ENCODE peak calls at places on chromosomes 6 and 20, in four cellular contexts. P is brain microvascular endothelial cell, J is GM12864, Q is AG09309. R is an unnamed sample.

GRCh38 chr6:45423901-45424627 is 46.3 kb upstream of the SUPT3H start:
- DNase-seq in P (no peak), J (no peak), Q (no peak), R (no peak)

GRCh38 chr6:157667211-157668033 is 155.6 kb upstream of the SNX9 start:
- DNase-seq in P (peak), J (peak), Q (peak), R (peak)

GRCh38 chr6:156395276-156395675 is 381.9 kb upstream of the ARID1B start:
- DNase-seq in P (no peak), J (peak), Q (no peak), R (no peak)

GRCh38 chr20:325043-325888 is at the start of gene SOX12:
- DNase-seq in P (peak), J (peak), Q (no peak), R (peak)

GRCh38 chr6:168370310-168370991 is 50.9 kb upstream of the DACT2 start:
- DNase-seq in P (no peak), J (no peak), Q (no peak), R (peak)

GRCh38 chr6:151313060-151313459 is 73.3 kb downstream of the AKAP12 start:
- DNase-seq in P (no peak), J (no peak), Q (no peak), R (no peak)

GRCh38 chr20:50221501-50222323 is 31.1 kb downstream of the CEBPB start:
- DNase-seq in P (no peak), J (no peak), Q (peak), R (peak)

GRCh38 chr6:87784690-87785089 is 82.7 kb upstream of the AKIRIN2 start:
- DNase-seq in P (no peak), J (no peak), Q (no peak), R (no peak)

GRCh38 chr6:170265655-170266054 is 25.2 kb downstream of the DLL1 start:
- DNase-seq in P (no peak), J (no peak), Q (no peak), R (no peak)

GRCh38 chr6:40779399-40779798 is 192.2 kb upstream of the LRFN2 start:
- DNase-seq in P (peak), J (no peak), Q (peak), R (peak)

GRCh38 chr20:47985092-47985850 is 200.0 kb upstream of the SULF2 start:
- DNase-seq in P (no peak), J (no peak), Q (no peak), R (peak)

GRCh38 chr6:99614430-99615161 is 8.0 kb downstream of the PRDM13 start:
- DNase-seq in P (no peak), J (no peak), Q (no peak), R (peak)

GRCh38 chr6:6737666-6738065 is 149.1 kb downstream of the LY86 start:
- DNase-seq in P (no peak), J (no peak), Q (no peak), R (no peak)

GRCh38 chr6:92496527-92496926 is 922.8 kb downstream of the EPHA7 start:
- DNase-seq in P (no peak), J (no peak), Q (no peak), R (no peak)

GRCh38 chr6:89368107-89368506 is 15.6 kb upstream of the UBE2J1 start:
- DNase-seq in P (peak), J (no peak), Q (no peak), R (peak)

GRCh38 chr6:84074988-84075781 is 41.6 kb downstream of the MRAP2 start:
- DNase-seq in P (peak), J (no peak), Q (no peak), R (peak)

GRCh38 chr6:52994789-52995078 is 350 bp downstream of the GSTA4 start:
- DNase-seq in P (no peak), J (no peak), Q (no peak), R (peak)

GRCh38 chr20:41048475-41049242 is 20.0 kb downstream of the TOP1 start:
- DNase-seq in P (no peak), J (no peak), Q (no peak), R (no peak)
- H3K4me3 ChIP-seq in P (no peak), J (peak), Q (no peak), R (peak)

GRCh38 chr6:28353356-28353755 is 3.6 kb downstream of the ZKSCAN3 start:
- DNase-seq in P (no peak), J (no peak), Q (no peak), R (no peak)

GRCh38 chr6:28351493-28351925 is 1.8 kb downstream of the ZKSCAN3 start:
- DNase-seq in P (no peak), J (no peak), Q (no peak), R (no peak)

GRCh38 chr6:28349344-28349891 is 329 bp upstream of the ZKSCAN3 start:
- DNase-seq in P (no peak), J (no peak), Q (no peak), R (no peak)

GRCh38 chr6:28349892-28350737 is at the start of gene ZKSCAN3:
- DNase-seq in P (peak), J (peak), Q (no peak), R (peak)

DNA sequence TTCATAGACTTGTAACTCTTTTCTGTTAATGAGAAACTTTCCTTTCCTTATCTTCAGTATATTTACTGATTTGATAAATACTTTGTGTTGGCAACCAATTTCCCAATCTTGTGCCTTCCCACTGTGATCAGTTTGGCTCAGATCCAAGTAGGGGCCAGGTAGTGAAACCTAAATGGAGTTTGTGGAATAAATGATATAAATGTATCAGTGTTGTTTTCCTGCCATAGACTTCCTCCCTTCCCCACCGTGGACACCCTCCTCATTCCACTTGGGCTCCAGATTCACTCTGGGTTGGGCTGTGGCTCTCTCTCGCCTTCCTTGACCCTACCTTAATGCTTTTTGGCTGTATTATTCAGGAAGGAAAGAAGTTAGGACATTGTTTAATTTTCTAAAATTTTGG is 1.3 kb downstream of the ZKSCAN3 start:
- DNase-seq in P (no peak), J (no peak), Q (no peak), R (no peak)
- H3K4me3 ChIP-seq in P (no peak), J (no peak), Q (no peak), R (peak)

DNA sequence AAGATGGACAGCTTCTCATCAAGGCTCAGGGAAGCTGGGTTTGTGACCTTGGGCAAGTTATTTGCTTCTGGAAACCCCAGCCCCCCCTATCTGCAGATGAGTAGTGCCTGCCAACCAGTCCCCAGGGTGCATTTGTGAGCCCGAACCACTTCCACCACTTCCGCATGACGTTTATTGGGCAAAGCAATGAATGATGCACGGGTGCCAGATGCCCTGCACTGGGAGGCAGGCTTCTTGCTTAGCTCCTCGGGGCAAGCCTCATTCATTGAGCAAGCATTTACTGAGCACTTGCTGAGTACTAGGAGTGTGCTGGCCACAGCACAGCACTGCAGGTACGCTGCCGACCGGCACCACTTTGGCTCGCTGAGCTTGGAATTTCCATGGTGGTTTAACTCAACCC is 60.3 kb downstream of the GNAS-AS1 start:
- DNase-seq in P (no peak), J (no peak), Q (no peak), R (no peak)
- H3K4me3 ChIP-seq in P (no peak), J (no peak), Q (no peak), R (no peak)

GRCh38 chr6:36683656-36684446 is 5.3 kb downstream of the CDKN1A start:
- DNase-seq in P (no peak), J (no peak), Q (no peak), R (no peak)
- H3K4me3 ChIP-seq in P (no peak), J (no peak), Q (no peak), R (no peak)

GRCh38 chr6:28737750-28738395 is 185.9 kb downstream of the TRIM27 start:
- DNase-seq in P (no peak), J (no peak), Q (no peak), R (no peak)

GRCh38 chr6:28732052-28732451 is 191.7 kb downstream of the TRIM27 start:
- DNase-seq in P (no peak), J (no peak), Q (no peak), R (no peak)

GRCh38 chr6:28734443-28734959 is 189.3 kb downstream of the TRIM27 start:
- DNase-seq in P (no peak), J (no peak), Q (no peak), R (no peak)

GRCh38 chr6:28738396-28738765 is 185.4 kb downstream of the TRIM27 start:
- DNase-seq in P (no peak), J (no peak), Q (no peak), R (no peak)

DNA sequence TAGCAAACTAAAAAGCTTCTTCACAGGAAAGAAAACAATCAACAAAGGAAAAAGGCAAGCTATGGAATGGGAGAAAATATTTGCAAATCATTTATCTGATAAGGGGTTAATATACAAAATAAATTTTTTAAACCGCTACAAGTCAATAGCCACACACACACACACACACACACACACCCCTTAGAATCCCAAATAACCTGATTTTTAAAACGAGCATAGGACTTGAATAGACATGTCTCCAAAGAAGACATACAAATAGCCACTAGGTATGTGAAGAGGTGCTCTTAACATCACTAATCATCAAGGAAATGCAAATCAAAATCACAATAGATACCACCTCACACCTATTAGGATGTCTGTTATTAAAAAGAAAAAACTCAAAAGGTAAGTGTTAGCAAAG is 187.7 kb downstream of the TRIM27 start:
- DNase-seq in P (no peak), J (no peak), Q (no peak), R (no peak)
- H3K4me3 ChIP-seq in P (no peak), J (no peak), Q (no peak), R (peak)

GRCh38 chr6:56742122-56742791 is 99.6 kb upstream of the DST start:
- DNase-seq in P (no peak), J (no peak), Q (no peak), R (no peak)
- H3K4me3 ChIP-seq in P (no peak), J (peak), Q (no peak), R (peak)

GRCh38 chr6:132687306-132687705 is 26.5 kb downstream of the VNN1 start:
- DNase-seq in P (peak), J (no peak), Q (no peak), R (peak)
- H3K4me3 ChIP-seq in P (no peak), J (no peak), Q (no peak), R (peak)

DNA sequence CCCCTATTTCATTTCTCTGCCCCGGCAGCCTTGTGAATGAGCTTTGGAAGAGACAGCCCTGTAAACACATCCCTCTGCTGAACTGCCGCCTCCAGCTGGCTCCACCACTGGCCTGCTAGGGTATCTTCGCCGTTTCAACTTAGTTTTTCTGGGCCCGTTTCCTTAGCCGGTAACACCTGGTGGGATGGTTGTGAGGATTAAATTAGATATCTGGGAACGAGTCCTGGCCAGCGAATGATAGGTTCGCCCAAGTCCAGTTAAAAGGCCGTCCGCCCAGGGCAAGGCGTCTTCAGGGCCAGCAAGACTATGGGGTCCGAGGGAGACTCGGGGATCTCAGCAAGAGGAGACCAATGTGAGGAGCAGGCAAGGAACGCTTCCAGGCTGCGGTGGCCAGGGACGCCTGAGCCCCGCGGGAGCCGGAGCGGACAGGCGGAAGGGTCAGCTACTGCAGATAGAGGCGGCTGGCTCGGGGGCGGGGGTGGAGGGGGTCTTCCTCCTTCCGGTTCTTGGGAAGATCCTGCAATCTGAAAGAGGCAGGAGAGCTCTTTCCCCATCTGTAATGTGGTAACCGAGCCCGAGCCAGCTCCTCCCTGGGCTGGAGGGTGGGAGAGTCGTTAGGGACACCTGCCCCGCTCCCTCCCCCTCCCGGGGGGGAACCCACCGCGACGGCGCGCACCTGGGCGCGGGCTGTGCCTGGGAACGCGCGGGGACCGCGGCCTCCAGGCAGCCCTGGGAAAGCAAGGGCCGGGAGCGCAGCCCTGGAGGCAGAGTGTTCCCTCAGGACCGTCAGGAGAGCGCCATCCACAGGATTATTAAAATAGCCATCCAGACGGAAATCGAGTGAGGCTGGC is 4.5 kb upstream of the PTCRA start:
- DNase-seq in P (no peak), J (no peak), Q (no peak), R (no peak)
- H3K4me3 ChIP-seq in P (peak), J (no peak), Q (no peak), R (no peak)

GRCh38 chr6:28474441-28475219 is 31.3 kb upstream of the ZSCAN23 start:
- DNase-seq in P (peak), J (peak), Q (peak), R (peak)
- H3K4me3 ChIP-seq in P (peak), J (peak), Q (peak), R (peak)